ENCODE peak calls at places on chromosomes 4 and X, in four cellular contexts. S is GM12878, A is HepG2, Q is K562. I is an unnamed sample.
A peak's percentile ranks its signal among the peaks of the same experiment; 100 is the strongest.

GRCh38 chr4:77669911-77670590 is 64.4 kb downstream of the CXCL13 start:
- DNase-seq in S (no peak), A (no peak), Q (no peak), I (no peak)

GRCh38 chrX:18935893-18936292 is 48.0 kb downstream of the PHKA2 start:
- DNase-seq in S (no peak), A (no peak), Q (no peak), I (no peak)

GRCh38 chr4:187387709-187388108 is 607.9 kb upstream of the ZFP42 start:
- DNase-seq in S (no peak), A (no peak), Q (no peak), I (peak; percentile 25)

GRCh38 chr4:168574581-168575295 is 77.9 kb downstream of the PALLD start:
- DNase-seq in S (no peak), A (no peak), Q (no peak), I (no peak)

GRCh38 chr4:2786152-2786671 is 6.7 kb upstream of the SH3BP2 start:
- DNase-seq in S (peak; percentile 38), A (no peak), Q (no peak), I (no peak)

GRCh38 chr4:170259631-170260153 is 169.9 kb upstream of the AADAT start:
- DNase-seq in S (peak; percentile 65), A (peak; percentile 92), Q (peak; percentile 53), I (peak; percentile 8)

GRCh38 chr4:183012862-183013855 is 85.9 kb upstream of the WWC2 start:
- DNase-seq in S (no peak), A (no peak), Q (no peak), I (no peak)

GRCh38 chrX:111006119-111006518 is 89.9 kb upstream of the PAK3 start:
- DNase-seq in S (no peak), A (no peak), Q (no peak), I (no peak)

GRCh38 chr4:6180841-6181631 is 19.3 kb downstream of the JAKMIP1 start:
- DNase-seq in S (peak; percentile 98), A (no peak), Q (no peak), I (no peak)

GRCh38 chr4:73894021-73894420 is 24.8 kb downstream of the CXCL1 start:
- DNase-seq in S (no peak), A (no peak), Q (no peak), I (no peak)

GRCh38 chrX:42290608-42291007 is 367.3 kb upstream of the CASK start:
- DNase-seq in S (no peak), A (peak; percentile 1), Q (no peak), I (peak; percentile 21)

GRCh38 chr4:8768357-8768999 is 103.2 kb downstream of the HMX1 start:
- DNase-seq in S (no peak), A (no peak), Q (no peak), I (no peak)

GRCh38 chrX:3184176-3184930 is 143.1 kb downstream of the ARSF start:
- DNase-seq in S (no peak), A (peak; percentile 73), Q (no peak), I (no peak)

GRCh38 chr4:145709843-145710242 is 29.9 kb downstream of the C4orf51 start:
- DNase-seq in S (no peak), A (no peak), Q (no peak), I (no peak)

GRCh38 chr4:113553082-113553481 is 208.5 kb downstream of the CAMK2D start:
- DNase-seq in S (no peak), A (no peak), Q (no peak), I (no peak)

GRCh38 chrX:153764786-153765137 is 713 bp downstream of the PLXNB3 start:
- DNase-seq in S (no peak), A (peak; percentile 20), Q (no peak), I (no peak)

GRCh38 chr4:168674077-168674747 is 177.4 kb downstream of the PALLD start:
- DNase-seq in S (no peak), A (no peak), Q (no peak), I (no peak)

GRCh38 chr4:76745264-76745663 is 152.7 kb downstream of the SOWAHB start:
- DNase-seq in S (no peak), A (no peak), Q (no peak), I (no peak)

GRCh38 chr4:39899291-39899690 is 78.4 kb downstream of the PDS5A start:
- DNase-seq in S (no peak), A (no peak), Q (no peak), I (no peak)

GRCh38 chr4:3134201-3134600 is 59.7 kb downstream of the HTT start:
- DNase-seq in S (no peak), A (no peak), Q (no peak), I (no peak)

GRCh38 chrX:42375080-42375479 is 402.9 kb downstream of the PPP1R2C start:
- DNase-seq in S (no peak), A (peak; percentile 39), Q (no peak), I (no peak)

GRCh38 chr4:88866862-88867550 is 169.4 kb upstream of the NAP1L5 start:
- DNase-seq in S (no peak), A (no peak), Q (no peak), I (no peak)

GRCh38 chr4:104979083-104979760 is 167.5 kb upstream of the TET2 start:
- DNase-seq in S (no peak), A (peak; percentile 37), Q (no peak), I (no peak)

GRCh38 chr4:156248921-156249320 is 295.3 kb upstream of the CTSO start:
- DNase-seq in S (no peak), A (no peak), Q (no peak), I (no peak)

GRCh38 chrX:154123241-154124219 is 20.5 kb upstream of the OPN1LW start:
- DNase-seq in S (no peak), A (peak; percentile 24), Q (peak; percentile 71), I (no peak)

GRCh38 chrX:118212817-118213183 is 96.2 kb upstream of the KLHL13 start:
- DNase-seq in S (peak; percentile 52), A (no peak), Q (no peak), I (no peak)

GRCh38 chrX:47556045-47556623 is 4.9 kb upstream of the ARAF start:
- DNase-seq in S (peak; percentile 68), A (no peak), Q (peak; percentile 64), I (peak; percentile 81)

GRCh38 chr4:83582289-83582756 is 46.4 kb downstream of the GPAT3 start:
- DNase-seq in S (no peak), A (no peak), Q (no peak), I (no peak)

GRCh38 chrX:69523314-69523713 is 19.2 kb downstream of the NALF2 start:
- DNase-seq in S (no peak), A (no peak), Q (no peak), I (no peak)

GRCh38 chr4:53676402-53676871 is 85.2 kb upstream of the LNX1 start:
- DNase-seq in S (no peak), A (no peak), Q (no peak), I (no peak)

DNA sequence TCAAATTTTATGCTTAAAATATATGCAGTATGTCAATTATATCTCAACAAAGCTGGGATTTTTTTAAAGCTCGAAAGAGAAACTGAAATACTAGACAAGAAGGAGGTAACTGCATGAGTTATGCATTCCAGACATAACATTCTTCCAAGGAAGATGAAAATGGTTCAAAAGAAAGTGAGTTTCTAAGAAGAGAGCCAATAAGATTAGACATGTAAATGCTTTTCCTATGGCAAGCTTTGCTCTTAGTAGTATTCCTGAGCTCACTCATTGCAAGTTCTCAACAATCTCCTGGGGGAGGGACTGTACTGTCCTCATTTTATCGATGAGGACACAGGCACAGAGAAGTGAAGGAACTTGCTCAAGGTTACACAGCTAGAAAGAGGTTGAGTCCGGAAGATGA is 58.5 kb upstream of the MSX1 start:
- DNase-seq in S (no peak), A (no peak), Q (no peak), I (no peak)
- TF ChIP-seq POLR2AphosphoS2 in S (no peak), A (no peak), Q (no peak), I (no peak)

DNA sequence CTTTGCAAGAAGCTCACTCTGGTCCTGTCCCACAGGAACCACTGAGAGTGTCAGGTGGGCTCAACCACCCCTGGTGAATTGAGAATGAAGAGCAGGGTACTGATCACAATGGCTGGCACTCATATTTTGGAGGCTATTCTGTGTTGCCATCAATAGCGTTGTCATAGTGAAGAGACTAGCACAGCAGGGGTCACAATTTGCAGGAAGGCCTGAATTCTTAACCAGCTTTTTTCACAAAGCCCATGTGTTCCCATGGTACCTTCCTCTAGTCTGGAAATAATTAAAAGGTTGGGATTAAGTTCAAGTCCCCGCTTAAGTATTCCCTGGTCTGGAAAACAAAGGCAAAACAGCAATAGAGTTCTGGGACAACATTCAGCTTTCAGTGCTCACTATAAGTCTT is 1051.7 kb downstream of the C4orf33 start:
- DNase-seq in S (no peak), A (no peak), Q (no peak), I (no peak)
- TF ChIP-seq POLR2AphosphoS2 in S (no peak), A (no peak), Q (no peak), I (no peak)

GRCh38 chr4:38563703-38564490 is 100.1 kb upstream of the KLF3 start:
- DNase-seq in S (no peak), A (no peak), Q (no peak), I (no peak)

GRCh38 chr4:38565271-38566199 is 98.5 kb upstream of the KLF3 start:
- DNase-seq in S (no peak), A (no peak), Q (no peak), I (peak; percentile 11)

GRCh38 chr4:38560340-38560739 is 103.7 kb upstream of the KLF3 start:
- DNase-seq in S (no peak), A (no peak), Q (no peak), I (no peak)

GRCh38 chr4:38562751-38563198 is 101.2 kb upstream of the KLF3 start:
- DNase-seq in S (no peak), A (peak; percentile 18), Q (no peak), I (peak; percentile 5)

DNA sequence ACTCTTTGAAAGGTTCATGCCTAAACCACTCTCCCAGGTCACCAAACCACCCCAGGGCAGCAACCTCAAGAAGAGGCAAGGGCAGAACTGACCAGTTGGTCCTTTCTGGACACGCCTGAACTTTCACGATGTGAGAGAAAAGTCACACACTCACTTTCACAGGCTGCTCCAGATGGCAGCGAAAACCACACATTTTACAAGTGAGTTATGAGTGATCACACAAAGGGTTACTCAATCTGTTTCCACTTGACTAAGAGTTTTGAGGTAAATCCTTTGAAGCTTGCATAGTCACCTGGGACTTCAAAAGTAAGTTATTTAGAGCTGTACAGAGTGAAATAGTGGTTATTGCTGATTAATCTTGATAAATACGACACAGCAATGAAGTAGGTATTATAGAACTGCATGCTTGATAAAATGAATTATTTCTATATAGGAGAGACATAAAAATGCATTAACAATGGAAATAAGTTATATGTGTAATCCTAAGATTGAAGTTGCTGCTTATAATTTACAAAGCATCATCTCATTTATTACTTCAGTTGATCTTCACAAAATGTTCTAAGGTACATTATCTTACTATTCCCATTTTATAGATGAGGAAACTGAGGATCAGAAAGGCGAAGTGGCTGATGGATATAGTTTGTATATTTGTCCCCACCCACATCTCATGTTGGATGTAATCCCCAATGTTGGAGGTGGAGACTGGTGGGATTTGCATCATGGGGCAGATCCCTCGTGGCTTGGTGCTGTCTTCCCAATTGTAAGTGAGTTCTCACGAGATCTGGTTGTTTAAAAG is 103.0 kb upstream of the KLF3 start:
- DNase-seq in S (peak; percentile 54), A (no peak), Q (no peak), I (no peak)
- TF ChIP-seq POLR2AphosphoS2 in S (no peak), A (no peak), Q (no peak), I (no peak)

DNA sequence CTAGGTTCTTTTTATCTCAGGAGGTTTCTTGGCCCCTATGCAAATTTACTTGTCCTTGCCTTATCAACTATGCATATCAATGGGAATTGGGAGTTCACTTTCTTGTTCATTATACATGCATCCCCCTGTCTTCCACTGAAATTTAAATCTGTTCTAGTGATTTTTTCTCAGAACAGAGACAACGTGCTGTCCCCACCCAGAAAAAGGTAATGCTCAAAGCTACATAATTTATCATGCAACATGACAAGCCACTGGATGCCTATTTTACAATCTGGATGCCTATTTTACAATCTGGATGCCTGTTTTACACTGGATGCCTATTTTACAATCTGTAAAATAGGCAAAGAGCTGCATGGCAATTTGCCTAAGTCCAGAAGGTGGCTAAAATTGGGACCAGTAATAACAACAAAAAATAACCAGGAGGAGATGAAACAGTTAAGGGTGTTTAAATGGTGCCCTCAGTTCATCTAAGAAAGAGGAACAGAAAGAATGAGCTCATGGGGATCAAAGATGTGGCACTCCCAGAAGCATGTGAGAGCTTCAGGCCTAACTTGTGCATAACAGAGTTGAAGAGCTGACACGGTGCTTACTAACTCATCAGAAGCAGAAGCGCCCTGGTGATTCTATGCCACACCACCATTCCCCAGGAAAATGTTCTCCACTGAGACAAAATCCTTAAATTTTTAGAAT is 537.9 kb upstream of the BOD1L1 start:
- DNase-seq in S (peak; percentile 82), A (no peak), Q (no peak), I (no peak)
- TF ChIP-seq POLR2AphosphoS2 in S (no peak), A (no peak), Q (no peak), I (no peak)